ENCODE peak calls at places on chromosomes 3 and 15, in ten cellular contexts. Q is heart right ventricle, H is testis, O is psoas muscle, P is cardiac muscle cell, Z is neural progenitor cell, S is endothelial cell of umbilical vein, L is mesendoderm, T is fibroblast of lung, M is stomach. X is an unnamed sample.

GRCh38 chr15:57150066-57150865 is 226.0 kb upstream of the CGNL1 start:
- DNase-seq in S (peak; percentile 54), M (no peak), T (peak; percentile 67), P (no peak), Z (no peak), H (no peak), O (no peak), Q (no peak), L (no peak), X (no peak)

GRCh38 chr15:98009169-98009568 is 48.7 kb downstream of the ARRDC4 start:
- DNase-seq in Z (no peak), S (no peak), O (no peak), Q (no peak), H (no peak), T (no peak), M (no peak), P (no peak), L (no peak), X (no peak)

GRCh38 chr15:60000113-60000823 is 3.8 kb upstream of the FOXB1 start:
- DNase-seq in H (no peak), M (no peak), P (no peak), L (peak; percentile 72), T (no peak), S (no peak), Q (no peak), O (no peak), Z (peak; percentile 80), X (no peak)

GRCh38 chr3:194598771-194599557 is 34.3 kb downstream of the TMEM44 start:
- DNase-seq in L (no peak), H (no peak), T (peak; percentile 79), Q (no peak), Z (no peak), S (no peak), O (peak; percentile 59), M (no peak), P (no peak), X (peak; percentile 90)

GRCh38 chr3:44048196-44048924 is 193.3 kb upstream of the TOPAZ1 start:
- DNase-seq in Q (no peak), Z (no peak), O (no peak), L (peak; percentile 88), S (no peak), H (no peak), T (no peak), M (no peak), P (no peak), X (no peak)

GRCh38 chr3:112004664-112005063 is 5.9 kb downstream of the TAGLN3 start:
- DNase-seq in H (no peak), Z (peak; percentile 27), T (no peak), O (no peak), Q (no peak), M (no peak), S (no peak), L (no peak), P (no peak), X (no peak)

GRCh38 chr3:60645801-60646200 is 605.5 kb downstream of the FHIT start:
- DNase-seq in Z (no peak), Q (no peak), M (no peak), S (no peak), O (no peak), T (peak; percentile 15), L (no peak), H (no peak), P (no peak), X (no peak)

GRCh38 chr3:170585008-170585936 is 603 bp downstream of the SLC7A14 start:
- DNase-seq in L (peak; percentile 50), M (no peak), H (no peak), T (no peak), Z (peak; percentile 48), S (peak; percentile 8), P (peak; percentile 37), Q (no peak), O (no peak), X (peak; percentile 37)

GRCh38 chr3:10994311-10994710 is 1.8 kb downstream of the SLC6A1 start:
- DNase-seq in Q (no peak), P (no peak), O (no peak), T (no peak), L (no peak), H (no peak), S (no peak), Z (peak; percentile 23), M (no peak), X (no peak)
- H3K27me3 ChIP-seq in Q (peaks cover 75% of the 10 kb centered on the region), P (peaks cover 85% of the 10 kb centered on the region), O (no peaks in the 10 kb centered on the region), T (peaks cover 46% of the 10 kb centered on the region), L (peaks cover 24% of the 10 kb centered on the region), H (no peaks in the 10 kb centered on the region), S (peaks cover 45% of the 10 kb centered on the region), Z (peaks cover 92% of the 10 kb centered on the region), M (peaks cover 92% of the 10 kb centered on the region), X (peaks cover 36% of the 10 kb centered on the region)

GRCh38 chr3:150610785-150611184 is 7.7 kb downstream of the SELENOT start:
- DNase-seq in H (no peak), Q (no peak), P (no peak), Z (no peak), M (no peak), L (no peak), T (peak; percentile 42), O (no peak), S (no peak), X (no peak)

GRCh38 chr3:150609988-150610387 is 6.9 kb downstream of the SELENOT start:
- DNase-seq in P (no peak), Z (no peak), L (no peak), H (no peak), Q (no peak), T (no peak), M (no peak), S (no peak), O (no peak), X (no peak)

GRCh38 chr3:150605998-150606641 is 3.0 kb downstream of the SELENOT start:
- DNase-seq in Z (no peak), M (no peak), H (no peak), T (no peak), O (no peak), S (no peak), P (no peak), L (no peak), Q (no peak), X (no peak)

GRCh38 chr3:150603888-150604319 is 783 bp downstream of the SELENOT start:
- DNase-seq in P (peak; percentile 17), Q (no peak), S (no peak), H (peak; percentile 32), L (peak; percentile 61), T (peak; percentile 19), M (no peak), O (no peak), Z (no peak), X (no peak)

DNA sequence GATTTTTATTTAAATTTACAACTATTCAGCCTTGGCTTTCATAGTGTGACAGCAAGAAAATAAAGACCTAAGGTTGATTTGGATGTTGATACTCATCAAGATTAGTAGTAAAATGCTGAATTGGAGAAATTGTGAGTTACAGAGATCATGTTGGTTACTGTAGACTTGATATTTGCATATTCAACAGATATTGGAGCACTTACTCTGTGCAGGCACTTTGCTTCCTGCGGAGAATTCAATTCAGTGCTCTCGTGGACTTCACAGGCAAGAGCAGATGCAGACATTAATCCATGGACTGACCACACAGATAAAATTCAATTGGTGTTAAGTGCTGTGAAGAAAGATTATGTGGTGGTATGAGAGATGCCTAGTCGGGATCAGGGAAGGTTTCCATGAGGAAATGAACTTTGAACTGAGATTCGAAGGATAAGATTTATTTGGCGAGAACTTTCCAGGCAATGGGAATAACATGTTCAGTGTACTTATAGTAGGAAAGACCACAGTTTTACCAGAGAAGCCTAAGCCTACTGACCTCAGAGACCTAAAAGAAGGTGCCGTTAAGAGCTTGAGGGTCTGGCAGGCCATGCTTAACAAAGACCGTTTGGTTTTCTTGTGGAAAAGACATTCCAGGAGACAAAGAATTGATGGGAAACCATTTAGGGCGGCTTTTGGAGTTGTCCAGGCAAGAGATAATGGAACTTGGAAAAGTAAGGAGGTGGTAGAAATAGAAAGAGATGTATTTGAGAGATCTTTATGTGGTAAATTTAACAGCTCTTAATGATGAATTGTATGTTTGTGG is 4.3 kb downstream of the SELENOT start:
- DNase-seq in S (no peak), P (peak; percentile 31), Q (no peak), M (no peak), L (peak; percentile 90), O (no peak), T (no peak), H (no peak), Z (peak; percentile 74), X (no peak)
- H3K4me3 ChIP-seq in S (no peak overlapping the region), P (no peak overlapping the region), Q (no peak overlapping the region), M (no peak overlapping the region), L (no peak overlapping the region), O (no peak overlapping the region), T (no peak overlapping the region), H (no peak overlapping the region), Z (peak overlapping the region; percentile 15), X (no peak overlapping the region)

DNA sequence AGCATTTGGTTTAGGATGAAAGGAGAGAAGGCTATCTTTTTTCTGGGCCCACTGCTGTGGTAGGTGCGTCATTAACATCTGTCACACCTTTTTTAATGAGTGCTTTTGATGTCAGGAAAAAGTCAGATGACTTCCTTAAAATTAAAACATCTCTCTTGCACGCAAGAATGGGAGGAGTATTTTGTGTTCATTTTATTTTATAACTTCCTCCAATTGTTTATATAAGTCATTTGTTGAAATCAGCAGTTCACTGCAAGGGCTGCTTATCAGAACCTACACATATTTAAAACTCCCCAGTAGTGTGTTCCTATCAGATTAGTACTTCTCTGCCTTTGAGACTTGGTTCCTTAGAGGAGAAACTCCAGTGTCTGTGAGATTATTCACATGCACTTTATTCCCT is 143.8 kb downstream of the NEO1 start:
- DNase-seq in P (no peak), L (peak; percentile 34), O (no peak), H (no peak), M (no peak), S (peak; percentile 6), T (no peak), Z (no peak), Q (no peak), X (no peak)
- H3K27me3 ChIP-seq in P (no peaks in the 10 kb centered on the region), L (no peaks in the 10 kb centered on the region), O (no peaks in the 10 kb centered on the region), H (no peaks in the 10 kb centered on the region), M (no peaks in the 10 kb centered on the region), S (peaks cover 12% of the 10 kb centered on the region), T (no peaks in the 10 kb centered on the region), Z (no peaks in the 10 kb centered on the region), Q (no peaks in the 10 kb centered on the region), X (no peaks in the 10 kb centered on the region)

GRCh38 chr3:123028233-123028828 is 768 bp upstream of the SEMA5B start:
- DNase-seq in Z (peak; percentile 81), H (peak; percentile 50), P (peak; percentile 66), O (peak; percentile 17), T (peak; percentile 86), M (no peak), L (peak; percentile 94), Q (peak; percentile 46), S (peak; percentile 67), X (peak; percentile 46)

GRCh38 chr3:123027292-123028232 is at the start of gene SEMA5B:
- DNase-seq in S (peak; percentile 28), L (peak; percentile 93), Z (peak; percentile 94), M (peak; percentile 29), H (peak; percentile 44), T (no peak), P (peak; percentile 78), O (peak; percentile 33), Q (peak; percentile 29), X (no peak)

GRCh38 chr3:123024056-123024455 is 3.5 kb downstream of the SEMA5B start:
- DNase-seq in O (no peak), H (no peak), P (no peak), Z (no peak), L (no peak), T (no peak), M (no peak), S (no peak), Q (no peak), X (no peak)

GRCh38 chr3:123026551-123027291 is 842 bp downstream of the SEMA5B start:
- DNase-seq in H (peak; percentile 25), Q (peak; percentile 22), L (peak; percentile 75), Z (peak; percentile 64), O (peak; percentile 30), M (peak; percentile 31), P (peak; percentile 52), T (no peak), S (no peak), X (no peak)

DNA sequence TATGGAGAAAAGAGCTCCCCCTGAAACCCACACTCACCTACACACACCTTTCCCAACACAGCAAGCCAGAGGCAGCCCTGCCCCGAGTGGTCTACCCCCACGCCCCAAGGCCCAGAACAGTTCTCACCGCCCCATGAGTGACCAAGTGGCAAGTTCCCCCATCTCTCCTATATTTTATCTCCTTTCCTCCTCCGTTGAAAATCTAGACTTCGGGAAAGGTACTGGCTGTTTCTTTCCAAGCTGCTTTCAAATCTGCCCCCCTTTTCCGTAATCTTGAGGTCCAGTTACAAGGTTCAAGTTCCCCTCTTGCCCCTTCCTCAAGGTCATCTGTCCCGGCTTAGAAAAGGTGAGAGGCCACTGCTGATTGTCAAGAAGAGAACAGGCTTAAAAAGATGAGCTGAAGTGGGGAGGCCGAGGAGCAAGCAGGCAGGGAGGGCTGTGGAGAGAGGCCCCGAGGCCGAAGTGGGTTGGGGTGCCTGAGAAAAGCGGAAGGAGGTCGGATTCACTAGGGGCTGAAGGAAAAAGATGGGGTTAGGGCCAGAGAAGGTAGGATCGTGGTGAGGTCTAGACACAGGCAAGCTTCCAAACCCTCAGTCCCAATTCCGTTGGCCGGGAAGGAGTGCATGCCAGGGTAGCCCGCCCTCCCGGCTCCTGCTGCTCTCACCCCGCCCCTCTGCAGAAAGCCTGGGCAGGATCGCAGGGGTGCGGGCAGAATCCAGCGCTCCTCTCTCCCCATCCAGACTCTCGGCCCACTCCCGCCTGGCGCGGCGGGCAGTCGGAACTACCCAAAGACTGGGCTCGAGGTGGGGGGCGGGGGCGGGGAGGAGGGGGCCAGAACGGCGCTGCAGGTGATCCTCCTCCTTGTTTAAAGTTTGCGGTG is 1.7 kb downstream of the SEMA5B start:
- DNase-seq in T (no peak), L (peak; percentile 82), O (peak; percentile 16), M (no peak), Q (peak; percentile 40), Z (peak; percentile 82), S (no peak), P (peak; percentile 52), H (no peak), X (no peak)
- H3K4me3 ChIP-seq in T (no peak overlapping the region), L (peak overlapping the region; percentile 59), O (peak overlapping the region; percentile 74), M (peak overlapping the region; percentile 58), Q (peak overlapping the region; percentile 52), Z (peak overlapping the region; percentile 74), S (no peak overlapping the region), P (peak overlapping the region; percentile 44), H (peak overlapping the region; percentile 16), X (no peak overlapping the region)